ENCODE peak calls at places on chromosomes 2 and 18, in four cellular contexts. I is HL-60, O is K562, G is SK-N-SH. N is an unnamed sample.

GRCh38 chr2:163884416-163884815 is 148.6 kb upstream of the FIGN start:
- DNase-seq in I (no peak), G (no peak), O (no peak), N (no peak)

GRCh38 chr2:65666156-65666725 is 233.8 kb upstream of the SPRED2 start:
- DNase-seq in G (no peak), O (no peak), I (no peak), N (no peak)

GRCh38 chr2:156526950-156527636 is 90.9 kb downstream of the GPD2 start:
- DNase-seq in G (no peak), O (no peak), I (no peak), N (no peak)

GRCh38 chr18:51666717-51667320 is 469.3 kb upstream of the MEX3C start:
- DNase-seq in O (no peak), I (no peak), G (peak; percentile 58), N (no peak)

GRCh38 chr18:22342625-22343024 is 75.1 kb downstream of the CTAGE1 start:
- DNase-seq in O (peak; percentile 24), G (peak; percentile 44), I (no peak), N (no peak)

GRCh38 chr2:231185886-231186285 is 12.5 kb upstream of the ARMC9 start:
- DNase-seq in I (no peak), O (no peak), G (no peak), N (no peak)

GRCh38 chr2:40285391-40285790 is 166.5 kb downstream of the SLC8A1 start:
- DNase-seq in G (no peak), I (no peak), O (no peak), N (no peak)

GRCh38 chr2:103860016-103860415 is 993.9 kb upstream of the POU3F3 start:
- DNase-seq in G (no peak), O (no peak), I (no peak), N (no peak)

GRCh38 chr2:38462121-38462634 is 85.1 kb upstream of the ATL2 start:
- DNase-seq in G (no peak), O (peak; percentile 39), I (peak; percentile 23), N (no peak)

GRCh38 chr2:144456680-144457079 is 63.2 kb downstream of the ZEB2 start:
- DNase-seq in I (peak; percentile 64), O (no peak), G (no peak), N (no peak)

GRCh38 chr2:207871506-207871905 is 101.8 kb upstream of the FZD5 start:
- DNase-seq in G (no peak), I (no peak), O (no peak), N (no peak)

GRCh38 chr2:227016894-227017293 is 147.1 kb downstream of the COL4A4 start:
- DNase-seq in O (no peak), I (no peak), G (no peak), N (no peak)

GRCh38 chr2:204933735-204934361 is 388.6 kb downstream of the PARD3B start:
- DNase-seq in O (no peak), G (peak; percentile 16), I (no peak), N (no peak)

GRCh38 chr2:202815548-202816420 is 55.8 kb downstream of the ICA1L start:
- DNase-seq in I (no peak), O (no peak), G (no peak), N (no peak)

GRCh38 chr2:240626531-240627300 is 1.4 kb downstream of the GPR35 start:
- DNase-seq in G (peak; percentile 56), I (peak; percentile 93), O (no peak), N (no peak)

DNA sequence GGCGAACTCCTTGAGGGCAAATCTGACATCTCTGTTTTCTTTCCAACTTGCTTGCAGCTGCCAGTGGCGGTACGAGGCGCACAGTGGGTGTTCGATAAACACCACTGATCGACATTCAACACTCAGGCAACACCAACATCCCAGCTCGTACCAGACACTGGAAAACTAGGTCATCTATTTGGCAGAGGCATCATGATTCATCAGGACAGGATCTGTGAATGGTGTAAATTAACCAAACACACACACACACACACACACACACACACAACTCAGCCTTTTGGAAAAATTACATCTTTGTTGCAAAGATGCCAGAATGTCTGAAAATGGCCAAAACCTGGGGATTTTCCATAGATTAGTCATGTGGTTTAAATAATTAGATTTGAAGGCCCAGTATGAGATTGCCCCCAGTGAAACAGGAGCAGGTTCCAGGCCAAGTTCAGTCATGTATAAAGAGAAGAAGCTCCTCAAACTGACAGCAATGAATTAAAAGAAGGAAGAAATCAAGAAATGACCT is 150.5 kb upstream of the NCKAP5 start:
- DNase-seq in O (no peak), G (peak; percentile 8), I (no peak), N (no peak)
- TF ChIP-seq GABPA in O (no peak), G (peak; percentile 19), I (no peak), N (no peak)

GRCh38 chr2:74584088-74584645 is 29.6 kb downstream of the DOK1 start:
- DNase-seq in G (no peak), O (no peak), I (no peak), N (no peak)

GRCh38 chr2:74587664-74588277 is 33.3 kb downstream of the DOK1 start:
- DNase-seq in G (peak; percentile 76), I (peak; percentile 81), O (peak; percentile 41), N (peak; percentile 33)

GRCh38 chr2:74588664-74589063 is 34.1 kb downstream of the DOK1 start:
- DNase-seq in I (no peak), O (no peak), G (no peak), N (no peak)

GRCh38 chr2:74583504-74583903 is 29.0 kb downstream of the DOK1 start:
- DNase-seq in G (no peak), O (no peak), I (no peak), N (no peak)

GRCh38 chr2:74585406-74586182 is 31.1 kb downstream of the DOK1 start:
- DNase-seq in I (peak; percentile 39), O (no peak), G (no peak), N (no peak)
- TF ChIP-seq GABPA in I (no peak), O (no peak), G (no peak), N (no peak)

DNA sequence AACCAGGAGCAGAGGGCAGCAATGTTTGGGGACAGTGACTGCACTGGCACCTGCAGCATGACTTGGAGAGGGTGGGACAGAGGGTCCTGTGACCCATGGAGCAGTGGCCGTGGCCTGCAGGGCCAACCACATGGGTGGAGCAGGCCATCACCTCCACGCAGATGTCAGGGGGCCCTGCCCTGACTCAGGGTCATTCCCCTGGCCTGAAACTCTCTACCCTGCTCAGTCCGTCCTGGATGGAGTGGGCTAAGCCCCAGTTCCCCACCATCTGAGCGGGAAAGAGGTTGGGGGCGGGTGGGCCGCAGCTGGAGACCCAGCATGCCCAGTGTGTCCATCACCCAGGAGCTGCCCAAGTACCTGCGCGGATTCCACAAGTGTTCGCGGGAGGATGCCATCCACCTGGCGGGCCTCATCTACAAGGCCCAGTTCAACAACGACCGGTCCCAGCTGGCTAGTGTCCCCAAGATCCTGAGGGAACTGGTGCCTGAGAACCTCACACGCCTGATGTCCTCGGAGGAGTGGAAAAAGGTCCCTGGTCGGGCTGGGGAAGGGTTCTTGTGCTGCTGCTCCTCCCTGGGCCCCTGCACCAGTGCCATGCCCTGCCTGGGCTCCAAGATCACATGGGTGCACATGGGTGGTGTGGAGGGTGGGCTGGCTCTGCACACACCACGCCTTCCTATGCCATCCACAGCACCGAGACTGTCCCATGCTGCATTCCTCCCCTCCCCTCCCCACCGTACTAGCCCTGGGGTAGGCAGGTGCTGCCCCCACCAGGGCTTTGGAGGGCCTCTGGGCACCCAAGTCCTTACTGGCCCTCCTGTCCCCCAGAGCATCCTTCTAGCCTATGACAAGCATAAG is 10.3 kb upstream of the GPR17 start:
- DNase-seq in I (no peak), O (no peak), G (no peak), N (no peak)
- TF ChIP-seq GABPA in I (no peak), O (no peak), G (no peak), N (no peak)

GRCh38 chr2:133130548-133131246 is 437.6 kb downstream of the NCKAP5 start:
- DNase-seq in I (no peak), O (no peak), G (no peak), N (no peak)
- TF ChIP-seq GABPA in I (no peak), O (no peak), G (no peak), N (no peak)

GRCh38 chr18:32195881-32196815 is 6.3 kb downstream of the MEP1B start:
- DNase-seq in O (no peak), G (no peak), I (no peak), N (no peak)

GRCh38 chr18:32201936-32202335 is 12.1 kb downstream of the MEP1B start:
- DNase-seq in I (no peak), G (no peak), O (no peak), N (no peak)

DNA sequence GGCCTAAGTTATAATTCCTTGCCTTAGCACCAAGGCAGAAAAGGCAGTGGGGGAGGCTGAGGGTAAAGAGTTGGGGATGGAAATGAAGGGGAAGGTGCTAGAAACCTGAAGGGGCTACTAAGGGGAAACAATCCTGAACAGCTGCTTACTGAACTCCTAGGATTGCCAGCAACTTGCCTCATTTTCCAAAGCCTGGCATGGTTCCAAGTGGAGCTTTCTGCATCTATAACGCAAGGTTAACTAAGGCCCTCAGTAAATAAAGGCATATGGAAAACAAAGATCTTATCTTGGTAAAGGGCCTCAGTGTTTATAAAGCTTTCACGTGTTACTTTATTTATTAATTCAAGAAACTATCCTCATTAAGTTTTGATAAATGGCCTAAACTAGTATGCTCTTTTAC is 10.9 kb downstream of the MEP1B start:
- DNase-seq in O (no peak), G (peak; percentile 42), I (no peak), N (no peak)
- TF ChIP-seq GABPA in O (no peak), G (no peak), I (no peak), N (no peak)

DNA sequence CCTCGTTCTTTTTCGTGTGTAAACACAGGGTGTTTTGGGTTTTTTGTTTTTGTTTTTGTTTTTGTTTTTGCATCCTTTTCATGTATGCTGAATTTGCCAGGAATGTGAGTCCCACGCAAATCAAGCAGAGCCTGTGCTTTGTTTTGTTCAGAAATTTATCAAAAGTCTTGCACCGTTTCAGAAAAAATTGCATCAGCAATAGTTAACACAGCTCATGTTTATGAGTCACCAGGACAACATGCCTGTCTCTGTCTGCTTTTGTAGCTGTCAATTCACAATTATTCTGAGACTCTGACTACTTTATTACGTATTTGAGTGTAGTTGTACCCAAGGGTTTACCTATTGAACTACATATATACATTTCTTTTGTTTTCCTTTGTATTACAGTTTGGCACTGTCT is 38.3 kb downstream of the MRPL44 start:
- DNase-seq in O (no peak), I (no peak), G (no peak), N (no peak)
- TF ChIP-seq GABPA in O (no peak), I (no peak), G (no peak), N (no peak)

DNA sequence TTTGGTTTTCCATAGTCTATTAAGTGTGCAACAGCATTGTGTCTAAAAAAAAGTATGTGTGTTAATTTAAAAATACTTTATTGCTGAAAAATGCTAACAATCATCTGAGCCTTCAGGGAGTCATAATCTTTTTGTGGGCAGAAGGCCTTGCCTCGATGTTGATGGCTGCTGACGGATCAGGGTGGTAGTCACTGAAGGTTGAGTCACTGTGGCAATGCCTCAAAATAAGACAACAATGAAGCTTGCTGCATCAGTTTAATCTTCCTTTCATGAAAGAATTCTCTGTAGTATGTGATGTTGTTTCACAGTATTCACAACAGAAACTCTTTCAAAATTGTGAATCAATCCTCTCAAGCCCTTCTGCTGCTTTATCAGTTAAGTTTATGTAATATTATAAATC is 31.3 kb downstream of the HDHD2 start:
- DNase-seq in O (no peak), G (no peak), I (no peak), N (no peak)
- TF ChIP-seq GABPA in O (no peak), G (no peak), I (no peak), N (no peak)

N was measured in H1.